ENCODE peak calls at places on chromosome 3, in nine cellular contexts. One of them, this sample, is unnamed.

GRCh38 chr3:127304121-127304744 is 16.4 kb upstream of the PRR20G start:
- DNase-seq in kidney tubule cell: peak; percentile 46
- DNase-seq in effector memory CD4-positive, alpha-beta T cell: no peak
- DNase-seq in HT-29: peak; percentile 94
- DNase-seq in NCI-H1105: peak; percentile 100
- DNase-seq in ELR: no peak
- DNase-seq in tibial artery: no peak
- DNase-seq in epithelial cell of prostate: peak; percentile 62
- DNase-seq in activated B cell treated with CpG ODN at 0.5 μM for 24 hours: no peak
- DNase-seq in this sample: peak; percentile 96

GRCh38 chr3:193996641-193997089 is 139.3 kb upstream of the HES1 start:
- DNase-seq in kidney tubule cell: peak; percentile 28
- DNase-seq in tibial artery: no peak
- DNase-seq in HT-29: no peak
- DNase-seq in NCI-H1105: no peak
- DNase-seq in ELR: no peak
- DNase-seq in activated B cell treated with CpG ODN at 0.5 μM for 24 hours: no peak
- DNase-seq in epithelial cell of prostate: no peak
- DNase-seq in effector memory CD4-positive, alpha-beta T cell: no peak
- DNase-seq in this sample: no peak

GRCh38 chr3:53255360-53255774 is 455 bp downstream of the TKT start:
- DNase-seq in HT-29: no peak
- DNase-seq in NCI-H1105: no peak
- DNase-seq in effector memory CD4-positive, alpha-beta T cell: no peak
- DNase-seq in tibial artery: no peak
- DNase-seq in ELR: peak; percentile 45
- DNase-seq in kidney tubule cell: no peak
- DNase-seq in epithelial cell of prostate: no peak
- DNase-seq in activated B cell treated with CpG ODN at 0.5 μM for 24 hours: no peak
- DNase-seq in this sample: no peak

GRCh38 chr3:57048728-57049127 is 11.7 kb upstream of the SPATA12 start:
- DNase-seq in tibial artery: no peak
- DNase-seq in activated B cell treated with CpG ODN at 0.5 μM for 24 hours: no peak
- DNase-seq in epithelial cell of prostate: no peak
- DNase-seq in effector memory CD4-positive, alpha-beta T cell: no peak
- DNase-seq in HT-29: no peak
- DNase-seq in ELR: no peak
- DNase-seq in NCI-H1105: peak; percentile 52
- DNase-seq in kidney tubule cell: no peak
- DNase-seq in this sample: no peak

GRCh38 chr3:66140763-66141372 is 79.9 kb upstream of the SLC25A26 start:
- DNase-seq in tibial artery: no peak
- DNase-seq in effector memory CD4-positive, alpha-beta T cell: no peak
- DNase-seq in HT-29: peak; percentile 7
- DNase-seq in activated B cell treated with CpG ODN at 0.5 μM for 24 hours: no peak
- DNase-seq in kidney tubule cell: peak; percentile 79
- DNase-seq in ELR: no peak
- DNase-seq in epithelial cell of prostate: no peak
- DNase-seq in NCI-H1105: no peak
- DNase-seq in this sample: no peak

GRCh38 chr3:174408310-174408709 is 450.8 kb upstream of the NAALADL2 start:
- DNase-seq in NCI-H1105: no peak
- DNase-seq in kidney tubule cell: peak; percentile 38
- DNase-seq in epithelial cell of prostate: no peak
- DNase-seq in HT-29: no peak
- DNase-seq in activated B cell treated with CpG ODN at 0.5 μM for 24 hours: no peak
- DNase-seq in tibial artery: no peak
- DNase-seq in ELR: peak; percentile 26
- DNase-seq in effector memory CD4-positive, alpha-beta T cell: no peak
- DNase-seq in this sample: peak; percentile 14

GRCh38 chr3:32947466-32948238 is 3.8 kb upstream of the CCR4 start:
- DNase-seq in ELR: peak; percentile 85
- DNase-seq in effector memory CD4-positive, alpha-beta T cell: peak; percentile 85
- DNase-seq in epithelial cell of prostate: no peak
- DNase-seq in HT-29: peak; percentile 86
- DNase-seq in activated B cell treated with CpG ODN at 0.5 μM for 24 hours: peak; percentile 67
- DNase-seq in kidney tubule cell: peak; percentile 84
- DNase-seq in tibial artery: peak; percentile 74
- DNase-seq in NCI-H1105: peak; percentile 63
- DNase-seq in this sample: peak; percentile 91

GRCh38 chr3:50806806-50807205 is 132.1 kb downstream of the DOCK3 start:
- DNase-seq in HT-29: no peak
- DNase-seq in NCI-H1105: no peak
- DNase-seq in effector memory CD4-positive, alpha-beta T cell: no peak
- DNase-seq in epithelial cell of prostate: no peak
- DNase-seq in tibial artery: no peak
- DNase-seq in kidney tubule cell: peak; percentile 81
- DNase-seq in activated B cell treated with CpG ODN at 0.5 μM for 24 hours: no peak
- DNase-seq in ELR: no peak
- DNase-seq in this sample: no peak

GRCh38 chr3:56812749-56813655 is 11.3 kb upstream of the ARHGEF3 start:
- DNase-seq in epithelial cell of prostate: no peak
- DNase-seq in tibial artery: no peak
- DNase-seq in HT-29: no peak
- DNase-seq in ELR: peak; percentile 12
- DNase-seq in NCI-H1105: no peak
- DNase-seq in kidney tubule cell: no peak
- DNase-seq in effector memory CD4-positive, alpha-beta T cell: no peak
- DNase-seq in activated B cell treated with CpG ODN at 0.5 μM for 24 hours: no peak
- DNase-seq in this sample: peak; percentile 54

GRCh38 chr3:69012836-69013255 is 638 bp downstream of the EOGT start:
- DNase-seq in effector memory CD4-positive, alpha-beta T cell: no peak
- DNase-seq in ELR: peak; percentile 68
- DNase-seq in activated B cell treated with CpG ODN at 0.5 μM for 24 hours: peak; percentile 57
- DNase-seq in HT-29: peak; percentile 18
- DNase-seq in NCI-H1105: no peak
- DNase-seq in kidney tubule cell: peak; percentile 60
- DNase-seq in epithelial cell of prostate: no peak
- DNase-seq in tibial artery: peak; percentile 46
- DNase-seq in this sample: peak; percentile 47

GRCh38 chr3:12470111-12470510 is 14.2 kb upstream of the TSEN2 start:
- DNase-seq in HT-29: peak; percentile 30
- DNase-seq in ELR: peak; percentile 49
- DNase-seq in kidney tubule cell: peak; percentile 86
- DNase-seq in epithelial cell of prostate: no peak
- DNase-seq in effector memory CD4-positive, alpha-beta T cell: no peak
- DNase-seq in tibial artery: no peak
- DNase-seq in NCI-H1105: no peak
- DNase-seq in activated B cell treated with CpG ODN at 0.5 μM for 24 hours: no peak
- DNase-seq in this sample: peak; percentile 15

GRCh38 chr3:11375333-11376076 is 103.3 kb downstream of the ATG7 start:
- DNase-seq in kidney tubule cell: no peak
- DNase-seq in NCI-H1105: no peak
- DNase-seq in activated B cell treated with CpG ODN at 0.5 μM for 24 hours: no peak
- DNase-seq in ELR: no peak
- DNase-seq in tibial artery: no peak
- DNase-seq in HT-29: no peak
- DNase-seq in epithelial cell of prostate: no peak
- DNase-seq in effector memory CD4-positive, alpha-beta T cell: no peak
- DNase-seq in this sample: no peak